ENCODE peak calls at places on chromosomes 12 and 14, in seven cellular contexts. C is glutamatergic neuron; N is lower leg skin; U is NCI-H1105; M is type B pancreatic cell; T is right lobe of liver; G is activated naive CD8-positive, alpha-beta T cell treated with anti-CD3 and anti-CD28 coated beads, Interleukin-2, amount 50 U/mL, for 16 hours. Q is an unnamed sample.

GRCh38 chr12:20097561-20097960 is 270.8 kb upstream of the PDE3A start:
- DNase-seq in U (no peak), M (no peak), C (no peak), T (no peak), N (no peak), G (no peak), Q (no peak)

GRCh38 chr12:75323663-75324062 is 6.5 kb downstream of the CAPS2 start:
- DNase-seq in T (no peak), U (no peak), M (no peak), N (no peak), G (no peak), C (no peak), Q (no peak)

GRCh38 chr14:66003082-66003740 is 483.0 kb upstream of the CCDC196 start:
- DNase-seq in N (no peak), C (no peak), M (no peak), G (no peak), T (no peak), U (no peak), Q (no peak)

GRCh38 chr12:56931474-56931978 is 2.7 kb downstream of the SDR9C7 start:
- DNase-seq in U (no peak), M (peak; percentile 49), G (no peak), N (no peak), C (no peak), T (no peak), Q (no peak)

GRCh38 chr12:77045183-77045582 is 20.2 kb downstream of the E2F7 start:
- DNase-seq in C (no peak), U (no peak), G (no peak), N (no peak), T (no peak), M (no peak), Q (no peak)

GRCh38 chr12:127479256-127479655 is 787.7 kb upstream of the TMEM132C start:
- DNase-seq in T (no peak), N (no peak), G (no peak), M (no peak), C (no peak), U (no peak), Q (no peak)

GRCh38 chr14:57492859-57493258 is 798 bp downstream of the CCDC198 start:
- DNase-seq in C (no peak), M (no peak), N (no peak), T (no peak), G (no peak), U (no peak), Q (no peak)

GRCh38 chr12:127559349-127560040 is 707.5 kb upstream of the TMEM132C start:
- DNase-seq in M (no peak), C (peak; percentile 51), G (peak; percentile 12), U (peak; percentile 78), N (no peak), T (peak; percentile 23), Q (no peak)

GRCh38 chr12:19030603-19031002 is 98.9 kb upstream of the PLEKHA5 start:
- DNase-seq in G (no peak), N (no peak), U (no peak), T (no peak), M (no peak), C (no peak), Q (no peak)